ENCODE peak calls at places on chromosomes 16 and 17, in nine cellular contexts. One of them, this sample, is unnamed.

GRCh38 chr17:4310349-4311060 is 46.7 kb upstream of the ANKFY1 start:
- DNase-seq in HuH-7.5: no peak
- DNase-seq in activated T-cell treated with anti-CD3 and anti-CD28 coated beads for 4 hours: no peak
- DNase-seq in GF-D8: no peak
- DNase-seq in activated CD8-positive, alpha-beta T cell treated with anti-CD3 and anti-CD28 coated beads for 36 hours: no peak
- DNase-seq in T-helper 2 cell: no peak
- DNase-seq in MM.1S: no peak
- DNase-seq in brain microvascular endothelial cell: no peak
- DNase-seq in Peyer's patch: no peak
- DNase-seq in this sample: peak

GRCh38 chr17:3639981-3640596 is 3.5 kb downstream of the CTNS start:
- DNase-seq in HuH-7.5: no peak
- DNase-seq in activated T-cell treated with anti-CD3 and anti-CD28 coated beads for 4 hours: no peak
- DNase-seq in GF-D8: peak
- DNase-seq in activated CD8-positive, alpha-beta T cell treated with anti-CD3 and anti-CD28 coated beads for 36 hours: peak
- DNase-seq in T-helper 2 cell: no peak
- DNase-seq in MM.1S: peak
- DNase-seq in brain microvascular endothelial cell: peak
- DNase-seq in Peyer's patch: no peak
- DNase-seq in this sample: no peak

GRCh38 chr16:14215941-14216340 is 144.8 kb downstream of the MRTFB start:
- DNase-seq in HuH-7.5: no peak
- DNase-seq in activated T-cell treated with anti-CD3 and anti-CD28 coated beads for 4 hours: no peak
- DNase-seq in GF-D8: no peak
- DNase-seq in activated CD8-positive, alpha-beta T cell treated with anti-CD3 and anti-CD28 coated beads for 36 hours: no peak
- DNase-seq in T-helper 2 cell: no peak
- DNase-seq in MM.1S: no peak
- DNase-seq in brain microvascular endothelial cell: no peak
- DNase-seq in Peyer's patch: no peak
- DNase-seq in this sample: no peak

GRCh38 chr16:144797-145252 is 6.4 kb upstream of the NPRL3 start:
- DNase-seq in HuH-7.5: no peak
- DNase-seq in activated T-cell treated with anti-CD3 and anti-CD28 coated beads for 4 hours: no peak
- DNase-seq in GF-D8: no peak
- DNase-seq in activated CD8-positive, alpha-beta T cell treated with anti-CD3 and anti-CD28 coated beads for 36 hours: no peak
- DNase-seq in T-helper 2 cell: no peak
- DNase-seq in MM.1S: no peak
- DNase-seq in brain microvascular endothelial cell: no peak
- DNase-seq in Peyer's patch: no peak
- DNase-seq in this sample: no peak

GRCh38 chr16:81483064-81483969 is 38.7 kb downstream of the CMIP start:
- DNase-seq in HuH-7.5: no peak
- DNase-seq in activated T-cell treated with anti-CD3 and anti-CD28 coated beads for 4 hours: no peak
- DNase-seq in GF-D8: peak
- DNase-seq in activated CD8-positive, alpha-beta T cell treated with anti-CD3 and anti-CD28 coated beads for 36 hours: no peak
- DNase-seq in T-helper 2 cell: no peak
- DNase-seq in MM.1S: no peak
- DNase-seq in brain microvascular endothelial cell: no peak
- DNase-seq in Peyer's patch: no peak
- DNase-seq in this sample: no peak

GRCh38 chr17:68424188-68424587 is 33.1 kb downstream of the WIPI1 start:
- DNase-seq in HuH-7.5: no peak
- DNase-seq in activated T-cell treated with anti-CD3 and anti-CD28 coated beads for 4 hours: no peak
- DNase-seq in GF-D8: no peak
- DNase-seq in activated CD8-positive, alpha-beta T cell treated with anti-CD3 and anti-CD28 coated beads for 36 hours: no peak
- DNase-seq in T-helper 2 cell: no peak
- DNase-seq in MM.1S: no peak
- DNase-seq in brain microvascular endothelial cell: no peak
- DNase-seq in Peyer's patch: no peak
- DNase-seq in this sample: no peak

GRCh38 chr17:21378553-21378952 is 2.4 kb downstream of the KCNJ12 start:
- DNase-seq in HuH-7.5: no peak
- DNase-seq in activated T-cell treated with anti-CD3 and anti-CD28 coated beads for 4 hours: no peak
- DNase-seq in GF-D8: no peak
- DNase-seq in activated CD8-positive, alpha-beta T cell treated with anti-CD3 and anti-CD28 coated beads for 36 hours: no peak
- DNase-seq in T-helper 2 cell: no peak
- DNase-seq in MM.1S: no peak
- DNase-seq in brain microvascular endothelial cell: no peak
- DNase-seq in Peyer's patch: no peak
- DNase-seq in this sample: no peak

GRCh38 chr16:87263418-87264052 is 53.7 kb downstream of the C16orf95 start:
- DNase-seq in HuH-7.5: no peak
- DNase-seq in activated T-cell treated with anti-CD3 and anti-CD28 coated beads for 4 hours: no peak
- DNase-seq in GF-D8: no peak
- DNase-seq in activated CD8-positive, alpha-beta T cell treated with anti-CD3 and anti-CD28 coated beads for 36 hours: peak
- DNase-seq in T-helper 2 cell: no peak
- DNase-seq in MM.1S: no peak
- DNase-seq in brain microvascular endothelial cell: no peak
- DNase-seq in Peyer's patch: peak
- DNase-seq in this sample: no peak

GRCh38 chr16:75818491-75818890 is 92.2 kb upstream of the CPHXL start:
- DNase-seq in HuH-7.5: no peak
- DNase-seq in activated T-cell treated with anti-CD3 and anti-CD28 coated beads for 4 hours: no peak
- DNase-seq in GF-D8: no peak
- DNase-seq in activated CD8-positive, alpha-beta T cell treated with anti-CD3 and anti-CD28 coated beads for 36 hours: no peak
- DNase-seq in T-helper 2 cell: no peak
- DNase-seq in MM.1S: no peak
- DNase-seq in brain microvascular endothelial cell: no peak
- DNase-seq in Peyer's patch: no peak
- DNase-seq in this sample: no peak

GRCh38 chr16:309476-309875 is 26.5 kb downstream of the PDIA2 start:
- DNase-seq in HuH-7.5: no peak
- DNase-seq in activated T-cell treated with anti-CD3 and anti-CD28 coated beads for 4 hours: no peak
- DNase-seq in GF-D8: no peak
- DNase-seq in activated CD8-positive, alpha-beta T cell treated with anti-CD3 and anti-CD28 coated beads for 36 hours: peak
- DNase-seq in T-helper 2 cell: no peak
- DNase-seq in MM.1S: no peak
- DNase-seq in brain microvascular endothelial cell: no peak
- DNase-seq in Peyer's patch: no peak
- DNase-seq in this sample: no peak

GRCh38 chr17:79607941-79608728 is 2.7 kb downstream of the RBFOX3 start:
- DNase-seq in HuH-7.5: peak
- DNase-seq in activated T-cell treated with anti-CD3 and anti-CD28 coated beads for 4 hours: no peak
- DNase-seq in GF-D8: no peak
- DNase-seq in activated CD8-positive, alpha-beta T cell treated with anti-CD3 and anti-CD28 coated beads for 36 hours: peak
- DNase-seq in T-helper 2 cell: no peak
- DNase-seq in MM.1S: no peak
- DNase-seq in brain microvascular endothelial cell: peak
- DNase-seq in Peyer's patch: no peak
- DNase-seq in this sample: peak

GRCh38 chr17:27466748-27467375 is 10.6 kb downstream of the KSR1 start:
- DNase-seq in HuH-7.5: no peak
- DNase-seq in activated T-cell treated with anti-CD3 and anti-CD28 coated beads for 4 hours: peak
- DNase-seq in GF-D8: peak
- DNase-seq in activated CD8-positive, alpha-beta T cell treated with anti-CD3 and anti-CD28 coated beads for 36 hours: peak
- DNase-seq in T-helper 2 cell: no peak
- DNase-seq in MM.1S: no peak
- DNase-seq in brain microvascular endothelial cell: no peak
- DNase-seq in Peyer's patch: peak
- DNase-seq in this sample: no peak

GRCh38 chr16:48235058-48235555 is 9.0 kb upstream of the LONP2 start:
- DNase-seq in HuH-7.5: no peak
- DNase-seq in activated T-cell treated with anti-CD3 and anti-CD28 coated beads for 4 hours: no peak
- DNase-seq in GF-D8: no peak
- DNase-seq in activated CD8-positive, alpha-beta T cell treated with anti-CD3 and anti-CD28 coated beads for 36 hours: no peak
- DNase-seq in T-helper 2 cell: no peak
- DNase-seq in MM.1S: no peak
- DNase-seq in brain microvascular endothelial cell: no peak
- DNase-seq in Peyer's patch: no peak
- DNase-seq in this sample: no peak

GRCh38 chr16:179431-179830 is 828 bp upstream of the HBQ1 start:
- DNase-seq in HuH-7.5: no peak
- DNase-seq in activated T-cell treated with anti-CD3 and anti-CD28 coated beads for 4 hours: no peak
- DNase-seq in GF-D8: no peak
- DNase-seq in activated CD8-positive, alpha-beta T cell treated with anti-CD3 and anti-CD28 coated beads for 36 hours: no peak
- DNase-seq in T-helper 2 cell: no peak
- DNase-seq in MM.1S: no peak
- DNase-seq in brain microvascular endothelial cell: no peak
- DNase-seq in Peyer's patch: no peak
- DNase-seq in this sample: no peak

GRCh38 chr16:47028767-47029377 is 55.4 kb upstream of the DNAJA2 start:
- DNase-seq in HuH-7.5: no peak
- DNase-seq in activated T-cell treated with anti-CD3 and anti-CD28 coated beads for 4 hours: no peak
- DNase-seq in GF-D8: no peak
- DNase-seq in activated CD8-positive, alpha-beta T cell treated with anti-CD3 and anti-CD28 coated beads for 36 hours: no peak
- DNase-seq in T-helper 2 cell: no peak
- DNase-seq in MM.1S: no peak
- DNase-seq in brain microvascular endothelial cell: no peak
- DNase-seq in Peyer's patch: no peak
- DNase-seq in this sample: no peak

GRCh38 chr16:56815721-56816120 is 49.3 kb upstream of the SLC12A3 start:
- DNase-seq in HuH-7.5: no peak
- DNase-seq in activated T-cell treated with anti-CD3 and anti-CD28 coated beads for 4 hours: no peak
- DNase-seq in GF-D8: no peak
- DNase-seq in activated CD8-positive, alpha-beta T cell treated with anti-CD3 and anti-CD28 coated beads for 36 hours: no peak
- DNase-seq in T-helper 2 cell: no peak
- DNase-seq in MM.1S: no peak
- DNase-seq in brain microvascular endothelial cell: no peak
- DNase-seq in Peyer's patch: no peak
- DNase-seq in this sample: no peak

GRCh38 chr16:16045879-16046278 is 96.5 kb downstream of the ABCC1 start:
- DNase-seq in HuH-7.5: peak
- DNase-seq in activated T-cell treated with anti-CD3 and anti-CD28 coated beads for 4 hours: no peak
- DNase-seq in GF-D8: no peak
- DNase-seq in activated CD8-positive, alpha-beta T cell treated with anti-CD3 and anti-CD28 coated beads for 36 hours: peak
- DNase-seq in T-helper 2 cell: no peak
- DNase-seq in MM.1S: no peak
- DNase-seq in brain microvascular endothelial cell: no peak
- DNase-seq in Peyer's patch: no peak
- DNase-seq in this sample: no peak

GRCh38 chr17:28807925-28808641 is 34.5 kb downstream of the FAM222B start:
- DNase-seq in HuH-7.5: no peak
- DNase-seq in activated T-cell treated with anti-CD3 and anti-CD28 coated beads for 4 hours: no peak
- DNase-seq in GF-D8: peak
- DNase-seq in activated CD8-positive, alpha-beta T cell treated with anti-CD3 and anti-CD28 coated beads for 36 hours: no peak
- DNase-seq in T-helper 2 cell: no peak
- DNase-seq in MM.1S: no peak
- DNase-seq in brain microvascular endothelial cell: peak
- DNase-seq in Peyer's patch: no peak
- DNase-seq in this sample: no peak

This sample was measured in Caco-2.